ENCODE peak calls at places on chromosomes 13 and 19, in seven cellular contexts. One of them, this sample, is unnamed.

GRCh38 chr13:21458457-21458815 is 667 bp downstream of the ZDHHC20 start:
- DNase-seq in thyroid gland: peak; percentile 83
- DNase-seq in CD4-positive, CD25-positive, alpha-beta regulatory T cell: peak; percentile 38
- DNase-seq in esophagus squamous epithelium: no peak
- DNase-seq in CD4-positive, alpha-beta memory T cell: peak; percentile 43
- DNase-seq in breast epithelium: peak; percentile 50
- DNase-seq in upper lobe of left lung: no peak
- DNase-seq in this sample: peak; percentile 57

GRCh38 chr13:21074601-21075302 is 13.4 kb upstream of the LATS2 start:
- DNase-seq in thyroid gland: no peak
- DNase-seq in esophagus squamous epithelium: no peak
- DNase-seq in CD4-positive, alpha-beta memory T cell: peak; percentile 33
- DNase-seq in CD4-positive, CD25-positive, alpha-beta regulatory T cell: peak; percentile 12
- DNase-seq in breast epithelium: no peak
- DNase-seq in upper lobe of left lung: no peak
- DNase-seq in this sample: no peak

GRCh38 chr13:88701551-88701950 is 1030.4 kb downstream of the SLITRK5 start:
- DNase-seq in CD4-positive, alpha-beta memory T cell: no peak
- DNase-seq in upper lobe of left lung: no peak
- DNase-seq in CD4-positive, CD25-positive, alpha-beta regulatory T cell: no peak
- DNase-seq in breast epithelium: no peak
- DNase-seq in esophagus squamous epithelium: no peak
- DNase-seq in thyroid gland: no peak
- DNase-seq in this sample: no peak

GRCh38 chr13:27432180-27432579 is 7.8 kb downstream of the GTF3A start:
- DNase-seq in CD4-positive, CD25-positive, alpha-beta regulatory T cell: no peak
- DNase-seq in esophagus squamous epithelium: no peak
- DNase-seq in breast epithelium: no peak
- DNase-seq in upper lobe of left lung: no peak
- DNase-seq in thyroid gland: no peak
- DNase-seq in CD4-positive, alpha-beta memory T cell: no peak
- DNase-seq in this sample: no peak

GRCh38 chr13:69107436-69107835 is 1000.2 kb upstream of the ATXN8OS start:
- DNase-seq in esophagus squamous epithelium: no peak
- DNase-seq in CD4-positive, alpha-beta memory T cell: no peak
- DNase-seq in upper lobe of left lung: no peak
- DNase-seq in breast epithelium: no peak
- DNase-seq in thyroid gland: no peak
- DNase-seq in CD4-positive, CD25-positive, alpha-beta regulatory T cell: no peak
- DNase-seq in this sample: no peak

GRCh38 chr13:71306821-71307220 is 560.2 kb downstream of the DACH1 start:
- DNase-seq in breast epithelium: no peak
- DNase-seq in CD4-positive, alpha-beta memory T cell: no peak
- DNase-seq in thyroid gland: no peak
- DNase-seq in esophagus squamous epithelium: no peak
- DNase-seq in CD4-positive, CD25-positive, alpha-beta regulatory T cell: no peak
- DNase-seq in upper lobe of left lung: no peak
- DNase-seq in this sample: no peak

GRCh38 chr13:76954568-76954967 is 6.3 kb downstream of the ACOD1 start:
- DNase-seq in upper lobe of left lung: no peak
- DNase-seq in CD4-positive, alpha-beta memory T cell: no peak
- DNase-seq in thyroid gland: no peak
- DNase-seq in CD4-positive, CD25-positive, alpha-beta regulatory T cell: no peak
- DNase-seq in esophagus squamous epithelium: no peak
- DNase-seq in breast epithelium: no peak
- DNase-seq in this sample: no peak

GRCh38 chr19:18858906-18859646 is 27.3 kb downstream of the UPF1 start:
- DNase-seq in breast epithelium: no peak
- DNase-seq in thyroid gland: no peak
- DNase-seq in CD4-positive, CD25-positive, alpha-beta regulatory T cell: no peak
- DNase-seq in CD4-positive, alpha-beta memory T cell: no peak
- DNase-seq in upper lobe of left lung: peak; percentile 42
- DNase-seq in esophagus squamous epithelium: no peak
- DNase-seq in this sample: no peak

GRCh38 chr19:31312004-31312403 is 37.2 kb downstream of the TSHZ3 start:
- DNase-seq in CD4-positive, CD25-positive, alpha-beta regulatory T cell: no peak
- DNase-seq in thyroid gland: no peak
- DNase-seq in breast epithelium: no peak
- DNase-seq in CD4-positive, alpha-beta memory T cell: no peak
- DNase-seq in upper lobe of left lung: no peak
- DNase-seq in esophagus squamous epithelium: no peak
- DNase-seq in this sample: peak; percentile 32

GRCh38 chr13:29508130-29508873 is 87.2 kb downstream of the SLC7A1 start:
- DNase-seq in upper lobe of left lung: no peak
- DNase-seq in CD4-positive, CD25-positive, alpha-beta regulatory T cell: peak; percentile 64
- DNase-seq in esophagus squamous epithelium: no peak
- DNase-seq in CD4-positive, alpha-beta memory T cell: peak; percentile 65
- DNase-seq in thyroid gland: peak; percentile 91
- DNase-seq in breast epithelium: peak; percentile 80
- DNase-seq in this sample: peak; percentile 89

GRCh38 chr13:38883783-38884182 is 106.8 kb downstream of the STOML3 start:
- DNase-seq in breast epithelium: no peak
- DNase-seq in thyroid gland: no peak
- DNase-seq in upper lobe of left lung: no peak
- DNase-seq in esophagus squamous epithelium: no peak
- DNase-seq in CD4-positive, CD25-positive, alpha-beta regulatory T cell: no peak
- DNase-seq in CD4-positive, alpha-beta memory T cell: no peak
- DNase-seq in this sample: no peak

GRCh38 chr19:42054205-42054604 is 15.8 kb downstream of the GRIK5 start:
- DNase-seq in CD4-positive, CD25-positive, alpha-beta regulatory T cell: no peak
- DNase-seq in esophagus squamous epithelium: no peak
- DNase-seq in CD4-positive, alpha-beta memory T cell: no peak
- DNase-seq in breast epithelium: no peak
- DNase-seq in thyroid gland: no peak
- DNase-seq in upper lobe of left lung: peak; percentile 64
- DNase-seq in this sample: no peak

GRCh38 chr19:51359294-51359693 is 6.9 kb downstream of the ETFB start:
- DNase-seq in CD4-positive, alpha-beta memory T cell: no peak
- DNase-seq in esophagus squamous epithelium: no peak
- DNase-seq in breast epithelium: no peak
- DNase-seq in CD4-positive, CD25-positive, alpha-beta regulatory T cell: no peak
- DNase-seq in thyroid gland: no peak
- DNase-seq in upper lobe of left lung: no peak
- DNase-seq in this sample: no peak

GRCh38 chr13:51590966-51591627 is 6.8 kb downstream of the WDFY2 start:
- DNase-seq in CD4-positive, alpha-beta memory T cell: no peak
- DNase-seq in thyroid gland: peak; percentile 29
- DNase-seq in upper lobe of left lung: no peak
- DNase-seq in CD4-positive, CD25-positive, alpha-beta regulatory T cell: no peak
- DNase-seq in esophagus squamous epithelium: no peak
- DNase-seq in breast epithelium: no peak
- DNase-seq in this sample: no peak

GRCh38 chr19:273393-273792 is 17.8 kb downstream of the PLPP2 start:
- DNase-seq in CD4-positive, CD25-positive, alpha-beta regulatory T cell: no peak
- DNase-seq in thyroid gland: no peak
- DNase-seq in CD4-positive, alpha-beta memory T cell: no peak
- DNase-seq in upper lobe of left lung: no peak
- DNase-seq in breast epithelium: no peak
- DNase-seq in esophagus squamous epithelium: no peak
- DNase-seq in this sample: no peak

GRCh38 chr13:21608961-21609360 is 5.0 kb upstream of the MICU2 start:
- DNase-seq in thyroid gland: no peak
- DNase-seq in upper lobe of left lung: no peak
- DNase-seq in CD4-positive, CD25-positive, alpha-beta regulatory T cell: no peak
- DNase-seq in breast epithelium: no peak
- DNase-seq in CD4-positive, alpha-beta memory T cell: no peak
- DNase-seq in esophagus squamous epithelium: no peak
- DNase-seq in this sample: no peak

GRCh38 chr19:48558018-48558684 is 6.2 kb downstream of the SULT2B1 start:
- DNase-seq in CD4-positive, alpha-beta memory T cell: no peak
- DNase-seq in CD4-positive, CD25-positive, alpha-beta regulatory T cell: no peak
- DNase-seq in breast epithelium: no peak
- DNase-seq in upper lobe of left lung: no peak
- DNase-seq in thyroid gland: peak; percentile 75
- DNase-seq in esophagus squamous epithelium: no peak
- DNase-seq in this sample: no peak

GRCh38 chr19:48553676-48554384 is 1.9 kb downstream of the SULT2B1 start:
- DNase-seq in CD4-positive, alpha-beta memory T cell: no peak
- DNase-seq in CD4-positive, CD25-positive, alpha-beta regulatory T cell: no peak
- DNase-seq in thyroid gland: peak; percentile 51
- DNase-seq in upper lobe of left lung: no peak
- DNase-seq in breast epithelium: no peak
- DNase-seq in esophagus squamous epithelium: no peak
- DNase-seq in this sample: peak; percentile 53

GRCh38 chr19:48556163-48556562 is 4.2 kb downstream of the SULT2B1 start:
- DNase-seq in CD4-positive, alpha-beta memory T cell: no peak
- DNase-seq in esophagus squamous epithelium: no peak
- DNase-seq in CD4-positive, CD25-positive, alpha-beta regulatory T cell: no peak
- DNase-seq in upper lobe of left lung: no peak
- DNase-seq in thyroid gland: peak; percentile 55
- DNase-seq in breast epithelium: no peak
- DNase-seq in this sample: no peak

GRCh38 chr19:48554385-48555091 is 2.6 kb downstream of the SULT2B1 start:
- DNase-seq in breast epithelium: no peak
- DNase-seq in CD4-positive, CD25-positive, alpha-beta regulatory T cell: no peak
- DNase-seq in upper lobe of left lung: no peak
- DNase-seq in CD4-positive, alpha-beta memory T cell: no peak
- DNase-seq in thyroid gland: peak; percentile 80
- DNase-seq in esophagus squamous epithelium: no peak
- DNase-seq in this sample: no peak

GRCh38 chr19:48556825-48557224 is 4.9 kb downstream of the SULT2B1 start:
- DNase-seq in CD4-positive, CD25-positive, alpha-beta regulatory T cell: no peak
- DNase-seq in thyroid gland: no peak
- DNase-seq in CD4-positive, alpha-beta memory T cell: no peak
- DNase-seq in upper lobe of left lung: no peak
- DNase-seq in breast epithelium: no peak
- DNase-seq in esophagus squamous epithelium: no peak
- DNase-seq in this sample: no peak
- H3K9me3 ChIP-seq in CD4-positive, CD25-positive, alpha-beta regulatory T cell: no peaks in the 10 kb centered on the region
- H3K9me3 ChIP-seq in thyroid gland: no peaks in the 10 kb centered on the region
- H3K9me3 ChIP-seq in CD4-positive, alpha-beta memory T cell: no peaks in the 10 kb centered on the region
- H3K9me3 ChIP-seq in upper lobe of left lung: no peaks in the 10 kb centered on the region
- H3K9me3 ChIP-seq in breast epithelium: no peaks in the 10 kb centered on the region
- H3K9me3 ChIP-seq in esophagus squamous epithelium: no peaks in the 10 kb centered on the region
- H3K9me3 ChIP-seq in this sample: no peaks in the 10 kb centered on the region

DNA sequence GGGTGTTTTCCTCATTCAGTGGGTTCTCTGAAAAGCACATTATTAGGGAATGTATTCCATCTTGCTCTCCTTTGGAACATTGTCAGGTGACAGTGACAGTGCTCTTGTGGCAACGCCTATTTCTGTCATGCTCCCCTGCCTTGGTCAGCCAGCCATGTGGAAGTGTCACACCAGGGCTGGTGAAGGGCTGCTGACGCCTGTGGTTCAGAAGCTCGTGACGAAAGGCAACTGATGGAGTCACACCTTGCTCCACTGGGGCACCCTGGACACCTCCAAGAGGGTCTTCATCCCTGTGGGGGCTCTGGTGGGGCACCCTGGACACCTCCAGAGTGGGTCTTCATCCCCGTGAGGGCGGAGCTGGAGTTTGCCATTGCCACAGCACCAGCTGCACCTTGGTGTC is 68.9 kb upstream of the GPR183 start:
- DNase-seq in upper lobe of left lung: no peak
- DNase-seq in thyroid gland: peak; percentile 79
- DNase-seq in breast epithelium: no peak
- DNase-seq in CD4-positive, CD25-positive, alpha-beta regulatory T cell: no peak
- DNase-seq in esophagus squamous epithelium: peak; percentile 34
- DNase-seq in CD4-positive, alpha-beta memory T cell: no peak
- DNase-seq in this sample: peak; percentile 46
- H3K4me1 ChIP-seq in upper lobe of left lung: no peaks in the 10 kb centered on the region
- H3K4me1 ChIP-seq in thyroid gland: no peaks in the 10 kb centered on the region
- H3K4me1 ChIP-seq in breast epithelium: no peaks in the 10 kb centered on the region
- H3K4me1 ChIP-seq in CD4-positive, CD25-positive, alpha-beta regulatory T cell: peaks cover 41% of the 10 kb centered on the region
- H3K4me1 ChIP-seq in esophagus squamous epithelium: no peaks in the 10 kb centered on the region
- H3K4me1 ChIP-seq in CD4-positive, alpha-beta memory T cell: peaks cover 85% of the 10 kb centered on the region
- H3K4me1 ChIP-seq in this sample: no peaks in the 10 kb centered on the region

GRCh38 chr19:52961981-52962380 is 700 bp downstream of the ZNF816 start:
- DNase-seq in esophagus squamous epithelium: no peak
- DNase-seq in breast epithelium: no peak
- DNase-seq in upper lobe of left lung: no peak
- DNase-seq in CD4-positive, CD25-positive, alpha-beta regulatory T cell: no peak
- DNase-seq in thyroid gland: no peak
- DNase-seq in CD4-positive, alpha-beta memory T cell: no peak
- DNase-seq in this sample: no peak

GRCh38 chr19:52962394-52963228 is at the start of gene ZNF816:
- DNase-seq in CD4-positive, alpha-beta memory T cell: peak; percentile 97
- DNase-seq in esophagus squamous epithelium: peak; percentile 94
- DNase-seq in thyroid gland: peak; percentile 99
- DNase-seq in breast epithelium: peak; percentile 97
- DNase-seq in upper lobe of left lung: peak; percentile 100
- DNase-seq in CD4-positive, CD25-positive, alpha-beta regulatory T cell: peak; percentile 96
- DNase-seq in this sample: peak; percentile 97

GRCh38 chr19:52959613-52960295 is 2.9 kb downstream of the ZNF816 start:
- DNase-seq in CD4-positive, CD25-positive, alpha-beta regulatory T cell: no peak
- DNase-seq in upper lobe of left lung: no peak
- DNase-seq in thyroid gland: no peak
- DNase-seq in esophagus squamous epithelium: no peak
- DNase-seq in breast epithelium: no peak
- DNase-seq in CD4-positive, alpha-beta memory T cell: no peak
- DNase-seq in this sample: no peak

GRCh38 chr19:52957591-52957990 is 5.1 kb downstream of the ZNF816 start:
- DNase-seq in breast epithelium: no peak
- DNase-seq in esophagus squamous epithelium: no peak
- DNase-seq in CD4-positive, CD25-positive, alpha-beta regulatory T cell: no peak
- DNase-seq in CD4-positive, alpha-beta memory T cell: no peak
- DNase-seq in upper lobe of left lung: no peak
- DNase-seq in thyroid gland: no peak
- DNase-seq in this sample: no peak

DNA sequence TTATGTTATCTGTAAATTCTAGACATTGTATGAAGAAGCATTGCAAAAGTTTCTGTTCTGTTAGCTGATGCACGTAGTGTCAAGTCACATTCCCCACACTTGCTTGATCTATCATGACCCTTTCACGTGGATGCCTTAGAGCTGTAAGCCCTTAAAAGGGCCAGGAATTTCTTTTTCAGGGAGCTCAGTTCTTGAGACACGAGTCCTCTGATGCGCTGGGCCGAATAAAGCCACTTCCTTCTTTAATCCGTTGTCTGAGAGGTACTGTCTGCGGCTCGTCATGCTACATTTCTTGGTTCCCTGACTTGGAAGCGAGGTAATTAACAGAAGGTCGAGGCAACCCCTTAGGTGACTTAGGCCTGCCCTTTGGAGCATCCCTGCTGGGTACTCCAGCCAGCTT is 5.8 kb downstream of the ZNF816 start:
- DNase-seq in breast epithelium: no peak
- DNase-seq in CD4-positive, CD25-positive, alpha-beta regulatory T cell: no peak
- DNase-seq in esophagus squamous epithelium: no peak
- DNase-seq in thyroid gland: no peak
- DNase-seq in CD4-positive, alpha-beta memory T cell: no peak
- DNase-seq in upper lobe of left lung: no peak
- DNase-seq in this sample: no peak
- H3K9me3 ChIP-seq in breast epithelium: peaks cover 75% of the 10 kb centered on the region
- H3K9me3 ChIP-seq in CD4-positive, CD25-positive, alpha-beta regulatory T cell: peaks cover 73% of the 10 kb centered on the region
- H3K9me3 ChIP-seq in esophagus squamous epithelium: peaks cover 64% of the 10 kb centered on the region
- H3K9me3 ChIP-seq in thyroid gland: no peaks in the 10 kb centered on the region
- H3K9me3 ChIP-seq in CD4-positive, alpha-beta memory T cell: peaks cover 83% of the 10 kb centered on the region
- H3K9me3 ChIP-seq in upper lobe of left lung: peaks cover 80% of the 10 kb centered on the region
- H3K9me3 ChIP-seq in this sample: no peaks in the 10 kb centered on the region

DNA sequence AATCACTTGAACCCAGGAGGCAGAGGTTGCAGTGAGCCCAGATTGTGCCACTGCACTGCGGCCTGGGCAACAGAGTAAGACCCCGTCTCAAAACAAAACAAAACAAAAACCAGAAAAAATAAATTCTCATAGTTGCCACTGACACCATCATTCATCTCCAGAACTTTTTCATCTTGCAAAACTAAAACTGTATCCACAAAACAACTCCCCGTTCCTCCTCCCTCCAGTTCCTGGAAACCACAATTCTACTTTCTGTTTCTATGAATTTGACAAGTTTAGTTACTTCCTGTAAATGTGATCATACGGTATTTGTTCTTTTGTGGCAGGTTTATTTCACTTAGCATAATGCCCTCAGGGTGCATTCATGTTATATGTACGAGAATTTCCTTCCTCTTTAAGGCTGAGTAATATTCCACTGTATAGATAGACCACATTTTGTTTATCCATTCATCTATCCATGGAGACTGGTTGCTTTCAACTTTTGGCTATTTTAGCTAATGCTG is 13.2 kb upstream of the ADGRE5 start:
- DNase-seq in CD4-positive, CD25-positive, alpha-beta regulatory T cell: peak; percentile 79
- DNase-seq in upper lobe of left lung: no peak
- DNase-seq in breast epithelium: no peak
- DNase-seq in esophagus squamous epithelium: no peak
- DNase-seq in thyroid gland: no peak
- DNase-seq in CD4-positive, alpha-beta memory T cell: peak; percentile 78
- DNase-seq in this sample: no peak
- H3K4me1 ChIP-seq in CD4-positive, CD25-positive, alpha-beta regulatory T cell: peaks cover 75% of the 10 kb centered on the region
- H3K4me1 ChIP-seq in upper lobe of left lung: peaks cover 56% of the 10 kb centered on the region
- H3K4me1 ChIP-seq in breast epithelium: no peaks in the 10 kb centered on the region
- H3K4me1 ChIP-seq in esophagus squamous epithelium: peaks cover 6% of the 10 kb centered on the region
- H3K4me1 ChIP-seq in thyroid gland: peaks cover 6% of the 10 kb centered on the region
- H3K4me1 ChIP-seq in CD4-positive, alpha-beta memory T cell: peaks cover 94% of the 10 kb centered on the region
- H3K4me1 ChIP-seq in this sample: peaks cover 5% of the 10 kb centered on the region